ENCODE peak calls at places on chromosomes 16 and 17, in four cellular contexts. O is transverse colon, W is WERI-Rb-1, Z is lung. C is an unnamed sample.

GRCh38 chr16:51148674-51149228 is 2.3 kb downstream of the SALL1 start:
- DNase-seq in O (no peak), W (no peak), Z (no peak), C (no peak)

GRCh38 chr17:67044016-67044772 is at the start of gene CACNG1:
- DNase-seq in O (no peak), W (no peak), Z (no peak), C (no peak)

GRCh38 chr16:20901441-20902112 is 1.0 kb downstream of the LYRM1 start:
- DNase-seq in O (peak), W (peak), Z (peak), C (peak)

GRCh38 chr17:80769936-80770625 is 221.6 kb upstream of the CHMP6 start:
- DNase-seq in O (no peak), W (no peak), Z (no peak), C (no peak)

GRCh38 chr17:33291248-33292183 is 1.6 kb downstream of the ASIC2 start:
- DNase-seq in O (peak), W (peak), Z (no peak), C (peak)

GRCh38 chr16:61936522-61936921 is 99.7 kb downstream of the CDH8 start:
- DNase-seq in O (no peak), W (no peak), Z (no peak), C (no peak)

GRCh38 chr17:416293-417206 is 63.9 kb upstream of the RPH3AL start:
- DNase-seq in O (peak), W (no peak), Z (no peak), C (peak)

GRCh38 chr17:74373838-74374606 is 6.7 kb downstream of the GPR142 start:
- DNase-seq in O (peak), W (peak), Z (no peak), C (no peak)

GRCh38 chr16:72835041-72835440 is 212.9 kb downstream of the ZFHX3 start:
- DNase-seq in O (no peak), W (no peak), Z (no peak), C (no peak)

GRCh38 chr17:21297026-21297520 is 12.6 kb downstream of the MAP2K3 start:
- DNase-seq in O (no peak), W (no peak), Z (no peak), C (no peak)

GRCh38 chr16:30032083-30032819 is 1.2 kb upstream of the TLCD3B start:
- DNase-seq in O (peak), W (peak), Z (no peak), C (peak)

GRCh38 chr17:28574536-28574935 is 2.2 kb downstream of the ALDOC start:
- DNase-seq in O (no peak), W (no peak), Z (no peak), C (no peak)

GRCh38 chr16:50845296-50845695 is 103.4 kb downstream of the CYLD start:
- DNase-seq in O (no peak), W (no peak), Z (no peak), C (no peak)

GRCh38 chr17:75848523-75849303 is 4.5 kb upstream of the UNC13D start:
- DNase-seq in O (peak), W (peak), Z (peak), C (peak)

GRCh38 chr16:79055251-79055972 is 545.1 kb downstream of the MAF start:
- DNase-seq in O (no peak), W (no peak), Z (no peak), C (no peak)

GRCh38 chr17:77332981-77333685 is 192.4 kb downstream of the SEC14L1 start:
- DNase-seq in O (no peak), W (no peak), Z (peak), C (peak)

GRCh38 chr17:13355054-13355453 is 246.7 kb downstream of the HS3ST3A1 start:
- DNase-seq in O (no peak), W (no peak), Z (no peak), C (no peak)

GRCh38 chr16:22668318-22668717 is 145.6 kb upstream of the HS3ST2 start:
- DNase-seq in O (no peak), W (no peak), Z (no peak), C (no peak)

GRCh38 chr16:72210571-72210970 is 38.6 kb upstream of the PMFBP1 start:
- DNase-seq in O (no peak), W (no peak), Z (no peak), C (no peak)

GRCh38 chr17:63041251-63041650 is 75.2 kb downstream of the TANC2 start:
- DNase-seq in O (no peak), W (no peak), Z (no peak), C (no peak)

GRCh38 chr17:80270836-80271235 is 10.2 kb downstream of the RNF213 start:
- DNase-seq in O (no peak), W (peak), Z (no peak), C (no peak)

GRCh38 chr17:43768382-43768781 is 9.8 kb upstream of the SOST start:
- DNase-seq in O (peak), W (no peak), Z (peak), C (no peak)

GRCh38 chr17:5915337-5915736 is 154.8 kb upstream of the WSCD1 start:
- DNase-seq in O (no peak), W (no peak), Z (no peak), C (no peak)

GRCh38 chr17:5584971-5585794 is 874 bp upstream of the NLRP1 start:
- DNase-seq in O (no peak), W (no peak), Z (no peak), C (no peak)

GRCh38 chr17:8843344-8843743 is 24.1 kb downstream of the PIK3R6 start:
- DNase-seq in O (no peak), W (no peak), Z (no peak), C (no peak)

GRCh38 chr17:62017496-62017895 is 47.6 kb downstream of the MED13 start:
- DNase-seq in O (no peak), W (no peak), Z (no peak), C (no peak)

GRCh38 chr17:19768046-19768782 is 20.1 kb upstream of the ALDH3A1 start:
- DNase-seq in O (no peak), W (no peak), Z (no peak), C (no peak)
- H3K4me3 ChIP-seq in O (no peak), W (no peak), Z (no peak), C (no peak)

GRCh38 chr17:59617141-59617757 is 2.4 kb upstream of the CLTC start:
- DNase-seq in O (no peak), W (no peak), Z (no peak), C (no peak)
- H3K27ac ChIP-seq in O (peak), W (no peak), Z (no peak), C (no peak)

GRCh38 chr17:81968850-81969812 is 8.1 kb upstream of the NOTUM start:
- DNase-seq in O (no peak), W (no peak), Z (no peak), C (no peak)
- H3K4me3 ChIP-seq in O (no peak), W (no peak), Z (no peak), C (no peak)

GRCh38 chr17:48909796-48910195 is 1.6 kb downstream of the UBE2Z start:
- DNase-seq in O (no peak), W (no peak), Z (no peak), C (peak)
- H3K27ac ChIP-seq in O (peak), W (no peak), Z (no peak), C (no peak)

C was measured in thyroid gland.